ENCODE peak calls at places on chromosome 2, in nine cellular contexts. R, V, D, C, Y, X, I, O and F are unnamed samples.

GRCh38 chr2:222864296-222864695 is 3.5 kb downstream of the ACSL3 start:
- DNase-seq in R (no peak), V (no peak), D (no peak), C (peak), Y (peak), X (no peak), I (no peak), O (peak), F (peak)

GRCh38 chr2:130913891-130914290 is 77.2 kb downstream of the ARHGEF4 start:
- DNase-seq in R (no peak), V (no peak), D (no peak), C (no peak), Y (no peak), X (no peak), I (no peak), O (no peak), F (no peak)

GRCh38 chr2:121451373-121451772 is 79.3 kb upstream of the RNU4ATAC start:
- DNase-seq in R (no peak), V (no peak), D (no peak), C (no peak), Y (no peak), X (no peak), I (no peak), O (no peak), F (no peak)

GRCh38 chr2:48617618-48618017 is at the start of gene GTF2A1L:
- DNase-seq in R (no peak), V (no peak), D (no peak), C (no peak), Y (no peak), X (no peak), I (no peak), O (no peak), F (no peak)

GRCh38 chr2:157725856-157726255 is 97.2 kb upstream of the ACVR1C start:
- DNase-seq in R (no peak), V (no peak), D (no peak), C (peak), Y (no peak), X (no peak), I (no peak), O (no peak), F (no peak)

GRCh38 chr2:212816267-212816666 is 277.7 kb upstream of the ERBB4 start:
- DNase-seq in R (no peak), V (no peak), D (no peak), C (no peak), Y (no peak), X (no peak), I (no peak), O (peak), F (no peak)

GRCh38 chr2:133459590-133459989 is 108.7 kb downstream of the NCKAP5 start:
- DNase-seq in R (no peak), V (no peak), D (no peak), C (no peak), Y (no peak), X (no peak), I (no peak), O (no peak), F (no peak)

GRCh38 chr2:218569661-218570500 is 1.2 kb downstream of the CNOT9 start:
- DNase-seq in R (no peak), V (no peak), D (no peak), C (peak), Y (peak), X (no peak), I (no peak), O (peak), F (peak)

GRCh38 chr2:30193104-30193681 is 38.1 kb upstream of the LBH start:
- DNase-seq in R (no peak), V (no peak), D (no peak), C (no peak), Y (peak), X (no peak), I (no peak), O (no peak), F (no peak)

GRCh38 chr2:165573534-165574461 is 104.3 kb downstream of the CSRNP3 start:
- DNase-seq in R (peak), V (no peak), D (no peak), C (peak), Y (peak), X (peak), I (peak), O (peak), F (no peak)

GRCh38 chr2:113324684-113325160 is 46.0 kb upstream of the PAX8 start:
- DNase-seq in R (peak), V (peak), D (peak), C (peak), Y (peak), X (peak), I (peak), O (peak), F (peak)

GRCh38 chr2:230974096-230974913 is 21.6 kb upstream of the SPATA3 start:
- DNase-seq in R (no peak), V (no peak), D (peak), C (peak), Y (no peak), X (no peak), I (no peak), O (peak), F (peak)

GRCh38 chr2:46366675-46367067 is 69.5 kb downstream of the EPAS1 start:
- DNase-seq in R (no peak), V (no peak), D (no peak), C (no peak), Y (no peak), X (no peak), I (no peak), O (no peak), F (no peak)

GRCh38 chr2:5740073-5740472 is 47.9 kb downstream of the SOX11 start:
- DNase-seq in R (no peak), V (no peak), D (no peak), C (no peak), Y (no peak), X (no peak), I (no peak), O (no peak), F (no peak)

GRCh38 chr2:67342394-67342793 is 54.7 kb upstream of the ETAA1 start:
- DNase-seq in R (no peak), V (no peak), D (no peak), C (no peak), Y (no peak), X (no peak), I (no peak), O (no peak), F (no peak)

GRCh38 chr2:26184555-26185303 is 11.8 kb downstream of the GAREM2 start:
- DNase-seq in R (peak), V (peak), D (peak), C (peak), Y (peak), X (peak), I (peak), O (peak), F (peak)

GRCh38 chr2:129865976-129866375 is 113.5 kb upstream of the RAB6C start:
- DNase-seq in R (no peak), V (no peak), D (no peak), C (no peak), Y (no peak), X (no peak), I (no peak), O (no peak), F (no peak)

GRCh38 chr2:147161746-147162145 is 683.1 kb upstream of the ACVR2A start:
- DNase-seq in R (no peak), V (no peak), D (no peak), C (no peak), Y (no peak), X (no peak), I (no peak), O (no peak), F (peak)

GRCh38 chr2:199410130-199410529 is 47.6 kb downstream of the SATB2 start:
- DNase-seq in R (no peak), V (no peak), D (no peak), C (no peak), Y (no peak), X (no peak), I (no peak), O (no peak), F (peak)

GRCh38 chr2:37091873-37092272 is 7.6 kb downstream of the GPATCH11 start:
- DNase-seq in R (no peak), V (no peak), D (no peak), C (no peak), Y (no peak), X (no peak), I (no peak), O (no peak), F (no peak)

GRCh38 chr2:27273123-27273522 is 2.1 kb upstream of the DNAJC5G start:
- DNase-seq in R (no peak), V (no peak), D (no peak), C (no peak), Y (no peak), X (no peak), I (peak), O (no peak), F (no peak)

GRCh38 chr2:105235388-105236059 is 6.0 kb upstream of the GPR45 start:
- DNase-seq in R (peak), V (peak), D (peak), C (peak), Y (peak), X (peak), I (peak), O (peak), F (peak)

GRCh38 chr2:9941196-9941995 is 10.1 kb upstream of the GRHL1 start:
- DNase-seq in R (no peak), V (no peak), D (no peak), C (peak), Y (peak), X (no peak), I (no peak), O (peak), F (peak)

GRCh38 chr2:221567809-221568208 is 4.3 kb downstream of the EPHA4 start:
- DNase-seq in R (no peak), V (no peak), D (no peak), C (no peak), Y (no peak), X (no peak), I (no peak), O (no peak), F (peak)

GRCh38 chr2:112483047-112483473 is 1.1 kb downstream of the TTL start:
- DNase-seq in R (no peak), V (peak), D (no peak), C (peak), Y (peak), X (no peak), I (no peak), O (peak), F (peak)

GRCh38 chr2:187573722-187574121 is 19.5 kb upstream of the TFPI start:
- DNase-seq in R (no peak), V (no peak), D (no peak), C (no peak), Y (no peak), X (no peak), I (no peak), O (no peak), F (no peak)

GRCh38 chr2:173713904-173714555 is 251.1 kb downstream of the SP3 start:
- DNase-seq in R (no peak), V (no peak), D (no peak), C (no peak), Y (no peak), X (no peak), I (no peak), O (no peak), F (no peak)

GRCh38 chr2:188303363-188304031 is 11.8 kb downstream of the GULP1 start:
- DNase-seq in R (no peak), V (no peak), D (no peak), C (peak), Y (peak), X (no peak), I (no peak), O (peak), F (peak)

GRCh38 chr2:600542-601386 is 76.4 kb downstream of the TMEM18 start:
- DNase-seq in R (no peak), V (no peak), D (no peak), C (no peak), Y (no peak), X (no peak), I (no peak), O (peak), F (no peak)

GRCh38 chr2:101752708-101753107 is 55.2 kb downstream of the MAP4K4 start:
- DNase-seq in R (no peak), V (no peak), D (no peak), C (no peak), Y (no peak), X (no peak), I (no peak), O (no peak), F (no peak)

GRCh38 chr2:37713258-37713700 is 41.8 kb upstream of the CDC42EP3 start:
- DNase-seq in R (no peak), V (no peak), D (no peak), C (peak), Y (no peak), X (no peak), I (no peak), O (no peak), F (peak)

GRCh38 chr2:239236043-239236807 is 164.6 kb downstream of the HDAC4 start:
- DNase-seq in R (no peak), V (no peak), D (no peak), C (no peak), Y (no peak), X (no peak), I (no peak), O (no peak), F (no peak)

GRCh38 chr2:64731746-64732145 is 78.0 kb upstream of the SERTAD2 start:
- DNase-seq in R (no peak), V (no peak), D (no peak), C (no peak), Y (no peak), X (no peak), I (no peak), O (no peak), F (no peak)

GRCh38 chr2:29616569-29616968 is 304.8 kb downstream of the ALK start:
- DNase-seq in R (no peak), V (no peak), D (no peak), C (no peak), Y (no peak), X (no peak), I (no peak), O (no peak), F (no peak)

GRCh38 chr2:240926516-240927389 is 20.6 kb downstream of the CROCC2 start:
- DNase-seq in R (peak), V (no peak), D (peak), C (no peak), Y (no peak), X (peak), I (peak), O (peak), F (peak)

GRCh38 chr2:220662415-220662814 is 909.7 kb downstream of the EPHA4 start:
- DNase-seq in R (no peak), V (no peak), D (no peak), C (no peak), Y (no peak), X (no peak), I (no peak), O (no peak), F (no peak)

GRCh38 chr2:106644623-106645022 is 157.5 kb downstream of the CD8B2 start:
- DNase-seq in R (no peak), V (no peak), D (no peak), C (no peak), Y (no peak), X (no peak), I (no peak), O (no peak), F (no peak)

GRCh38 chr2:141399270-141399669 is 731.5 kb downstream of the LRP1B start:
- DNase-seq in R (no peak), V (peak), D (no peak), C (no peak), Y (peak), X (no peak), I (no peak), O (peak), F (no peak)

GRCh38 chr2:207251022-207251421 is 85.3 kb upstream of the KLF7 start:
- DNase-seq in R (no peak), V (no peak), D (no peak), C (no peak), Y (no peak), X (no peak), I (no peak), O (no peak), F (no peak)

DNA sequence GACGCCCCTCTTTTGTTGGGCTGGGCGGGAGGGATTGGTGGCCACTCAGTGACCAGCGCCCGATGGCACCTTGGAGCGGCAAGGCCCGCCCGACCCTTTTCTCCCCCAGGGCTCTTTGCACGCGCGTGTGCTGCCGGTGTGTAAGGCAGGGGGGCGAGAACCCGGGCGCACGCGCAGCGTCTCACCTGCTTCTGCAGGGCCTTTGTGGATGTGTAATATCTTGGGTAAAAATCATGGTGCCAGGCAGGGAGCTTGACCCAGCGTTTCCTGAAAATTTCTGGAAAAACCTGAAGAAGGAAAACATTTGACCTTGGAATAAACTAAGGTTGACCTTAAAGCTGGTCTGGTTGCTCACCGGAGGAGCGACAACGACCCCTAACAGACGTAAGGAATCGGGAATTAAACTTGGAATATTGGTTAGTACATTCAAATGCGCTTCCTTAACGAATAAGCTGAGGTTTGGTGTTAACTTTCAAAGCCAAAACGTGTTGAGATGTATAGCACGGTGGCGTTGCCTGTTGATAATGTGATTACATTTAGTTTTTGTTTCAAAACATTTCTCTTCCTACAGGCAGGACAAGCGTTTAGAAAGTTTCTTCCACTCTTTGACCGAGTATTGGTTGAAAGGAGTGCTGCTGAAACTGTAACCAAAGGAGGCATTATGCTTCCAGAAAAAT is 462 bp downstream of the HSPE1 start:
- DNase-seq in R (no peak), V (no peak), D (no peak), C (peak), Y (peak), X (no peak), I (no peak), O (no peak), F (no peak)
- TF ChIP-seq CTCF in R (no peak), V (no peak), D (no peak), C (no peak), Y (no peak), X (no peak), I (no peak), O (no peak), F (no peak)

DNA sequence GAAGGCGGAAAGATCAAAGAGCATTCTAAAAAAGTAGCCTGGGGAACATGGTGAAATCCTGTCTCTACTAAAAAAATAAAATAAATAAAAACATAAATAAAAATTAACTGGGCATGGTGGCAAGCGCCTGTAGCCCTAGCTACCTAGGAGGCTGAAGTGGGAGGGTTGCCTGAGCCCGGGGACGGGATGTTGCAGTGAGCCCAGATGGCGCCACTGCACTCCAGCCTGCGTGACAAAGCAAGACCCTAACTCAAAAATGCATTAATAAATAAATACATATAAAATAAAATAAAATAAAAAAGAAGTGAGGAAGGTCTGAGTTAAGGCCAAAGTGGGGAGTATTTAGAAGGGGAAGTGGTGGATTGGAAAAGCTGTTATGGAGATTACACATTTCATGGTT is 1.3 kb upstream of the PSMD14 start:
- DNase-seq in R (no peak), V (no peak), D (no peak), C (no peak), Y (no peak), X (no peak), I (no peak), O (peak), F (no peak)
- H3K4me3 ChIP-seq in R (no peak), V (no peak), D (no peak), C (no peak), Y (no peak), X (no peak), I (no peak), O (no peak), F (no peak)

DNA sequence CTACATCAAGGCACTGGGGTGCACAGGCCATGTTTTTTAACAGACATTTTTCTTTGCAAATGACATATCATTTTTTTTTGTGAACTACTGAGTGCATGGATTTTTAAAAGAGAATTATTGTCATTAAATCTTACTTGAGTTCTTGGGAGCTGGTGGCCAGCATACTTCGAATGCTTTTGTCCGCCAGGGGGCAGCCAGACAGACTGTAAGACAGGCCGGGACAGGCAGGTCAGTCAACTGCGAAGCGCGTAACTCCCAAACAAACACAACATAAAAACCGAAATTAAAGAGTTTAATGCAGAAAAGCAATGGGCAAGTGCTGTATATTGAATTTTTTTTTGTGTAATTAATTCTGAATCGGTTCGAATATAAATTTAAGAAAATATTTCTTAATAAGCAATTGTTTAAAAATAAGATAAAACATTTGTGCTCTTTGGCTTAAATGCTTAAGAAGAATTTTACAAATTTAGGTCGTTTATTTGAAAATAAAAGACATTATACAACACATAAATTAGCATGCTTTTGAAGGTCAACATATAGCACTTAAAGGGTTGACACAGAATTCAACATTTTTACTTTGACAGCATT is 142.2 kb upstream of the PXDN start:
- DNase-seq in R (peak), V (peak), D (peak), C (peak), Y (peak), X (peak), I (peak), O (peak), F (peak)
- TF ChIP-seq CTCF in R (peak), V (peak), D (peak), C (peak), Y (peak), X (peak), I (no peak), O (peak), F (peak)

GRCh38 chr2:125330133-125330532 is 1305.0 kb downstream of the CNTNAP5 start:
- DNase-seq in R (no peak), V (no peak), D (no peak), C (no peak), Y (no peak), X (no peak), I (no peak), O (no peak), F (no peak)
- H3K4me3 ChIP-seq in R (no peak), V (no peak), D (no peak), C (no peak), Y (no peak), X (no peak), I (no peak), O (no peak), F (no peak)

DNA sequence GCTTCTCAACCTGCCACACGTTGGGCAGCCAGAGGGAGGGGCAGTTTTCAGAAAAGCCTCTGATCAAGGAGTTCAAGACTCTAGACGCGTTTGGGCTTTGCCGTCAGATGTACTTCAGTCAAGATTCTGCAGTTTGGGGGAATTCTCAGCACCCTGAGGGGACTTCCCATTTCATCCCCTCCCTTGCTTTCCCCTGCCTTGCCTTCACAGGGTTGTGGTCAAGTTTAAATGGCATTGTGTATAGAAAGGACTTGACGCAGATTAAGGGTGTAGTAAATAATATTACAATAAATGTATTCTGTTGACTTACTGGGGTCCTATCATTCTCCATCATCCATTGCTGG is 198.3 kb upstream of the NABP1 start:
- DNase-seq in R (no peak), V (no peak), D (no peak), C (no peak), Y (no peak), X (no peak), I (no peak), O (no peak), F (no peak)
- TF ChIP-seq CTCF in R (no peak), V (no peak), D (no peak), C (no peak), Y (no peak), X (no peak), I (no peak), O (peak), F (no peak)

GRCh38 chr2:148720501-148720998 is 76.0 kb downstream of the EPC2 start:
- DNase-seq in R (peak), V (no peak), D (no peak), C (no peak), Y (peak), X (peak), I (peak), O (no peak), F (peak)
- H3K4me3 ChIP-seq in R (no peak), V (no peak), D (no peak), C (no peak), Y (no peak), X (no peak), I (peak), O (no peak), F (no peak)